ENCODE peak calls at places on chromosomes 1 and 21, in nine cellular contexts. S is ascending aorta; N is activated CD8-positive, alpha-beta T cell treated with anti-CD3 and anti-CD28 coated beads for 36 hours; Z is coronary artery; I is tibial artery; R is kidney epithelial cell; A is BE2C; H is A549; Y is breast epithelium. F is an unnamed sample.

GRCh38 chr1:161185732-161186311 is 8.5 kb upstream of the B4GALT3 start:
- DNase-seq in Z (no peak), Y (no peak), I (peak), S (no peak), A (no peak), N (no peak), R (no peak), H (no peak), F (no peak)

GRCh38 chr21:45276620-45277019 is 11.1 kb downstream of the POFUT2 start:
- DNase-seq in R (no peak), A (no peak), S (peak), H (no peak), Y (no peak), N (no peak), I (peak), Z (peak), F (no peak)

GRCh38 chr1:174131032-174131638 is 28.2 kb upstream of the RABGAP1L start:
- DNase-seq in S (no peak), Y (no peak), I (no peak), H (no peak), R (no peak), Z (no peak), N (no peak), A (no peak), F (no peak)

GRCh38 chr21:29152936-29153335 is 22.5 kb downstream of the MAP3K7CL start:
- DNase-seq in H (no peak), Y (peak), N (no peak), R (no peak), I (no peak), A (no peak), S (no peak), Z (no peak), F (no peak)

GRCh38 chr1:199422206-199422605 is 605.3 kb upstream of the NR5A2 start:
- DNase-seq in Y (no peak), A (peak), N (no peak), H (no peak), I (no peak), R (no peak), S (no peak), Z (no peak), F (no peak)

GRCh38 chr1:173573596-173573995 is 29.3 kb downstream of the SLC9C2 start:
- DNase-seq in Y (no peak), I (no peak), H (peak), S (no peak), R (no peak), A (no peak), N (no peak), Z (no peak), F (no peak)

GRCh38 chr1:25616932-25617625 is 488 bp downstream of the MAN1C1 start:
- DNase-seq in R (no peak), Y (no peak), S (no peak), N (peak), H (no peak), I (no peak), Z (no peak), A (peak), F (no peak)

GRCh38 chr1:202625416-202626360 is 84.6 kb downstream of the SYT2 start:
- DNase-seq in Z (no peak), N (peak), I (peak), A (peak), R (peak), H (peak), S (peak), Y (peak), F (no peak)

GRCh38 chr1:153777648-153778047 is 2.4 kb downstream of the SLC27A3 start:
- DNase-seq in Z (no peak), N (no peak), I (peak), A (no peak), S (peak), Y (no peak), H (no peak), R (no peak), F (no peak)

GRCh38 chr1:157829210-157829609 is 9.3 kb upstream of the FCRL1 start:
- DNase-seq in H (no peak), S (no peak), I (no peak), Y (no peak), Z (no peak), N (no peak), R (no peak), A (no peak), F (no peak)

GRCh38 chr1:162256287-162256686 is 120.4 kb downstream of the SPATA46 start:
- DNase-seq in I (no peak), Z (no peak), H (no peak), R (no peak), Y (peak), S (no peak), N (no peak), A (no peak), F (no peak)

GRCh38 chr1:235468970-235469369 is 35.3 kb downstream of the B3GALNT2 start:
- DNase-seq in H (peak), A (no peak), N (no peak), R (peak), Y (no peak), I (no peak), Z (no peak), S (no peak), F (no peak)
- TF ChIP-seq CTCF in H (no peak), A (no peak), N (no peak), R (peak), Y (peak), I (no peak), Z (no peak), S (no peak), F (no peak)

DNA sequence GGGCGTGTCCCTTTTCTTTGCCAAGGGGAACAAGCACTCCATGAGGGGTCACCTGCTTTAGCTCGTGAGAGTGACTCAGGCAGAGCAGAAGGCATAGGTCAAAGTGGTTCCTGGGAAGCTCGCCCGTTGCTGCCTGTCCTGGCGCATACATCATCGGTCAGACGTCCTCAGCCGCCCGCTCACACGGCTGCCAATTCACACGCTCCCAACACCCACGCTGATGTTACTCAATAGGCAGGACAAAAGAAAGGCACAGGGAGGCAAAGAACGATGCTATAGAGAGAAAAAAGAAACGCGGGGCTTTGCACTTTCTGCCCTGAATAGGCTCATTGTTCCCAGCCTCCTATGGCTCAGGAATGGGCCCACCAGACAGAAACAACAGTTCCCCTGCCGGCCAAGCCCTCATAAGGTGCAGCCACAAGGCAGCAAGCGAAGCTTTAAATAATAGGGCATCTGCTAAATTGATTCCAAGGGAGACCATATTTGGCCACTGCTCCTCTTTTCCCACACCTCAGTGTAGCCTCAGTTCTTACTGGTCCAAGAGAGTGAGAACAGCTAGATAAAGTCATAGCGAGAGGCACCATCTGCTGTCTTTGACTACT is 38.7 kb downstream of the VTCN1 start:
- DNase-seq in S (no peak), R (no peak), H (no peak), I (no peak), Y (peak), Z (no peak), A (no peak), N (no peak), F (no peak)
- TF ChIP-seq CTCF in S (no peak), R (no peak), H (no peak), I (no peak), Y (no peak), Z (no peak), A (no peak), N (no peak), F (no peak)

GRCh38 chr21:15483138-15483780 is 246.5 kb upstream of the USP25 start:
- DNase-seq in H (peak), N (peak), Z (peak), R (peak), I (peak), Y (peak), S (peak), A (peak), F (peak)
- TF ChIP-seq CTCF in H (peak), N (peak), Z (peak), R (peak), I (peak), Y (peak), S (peak), A (peak), F (peak)

DNA sequence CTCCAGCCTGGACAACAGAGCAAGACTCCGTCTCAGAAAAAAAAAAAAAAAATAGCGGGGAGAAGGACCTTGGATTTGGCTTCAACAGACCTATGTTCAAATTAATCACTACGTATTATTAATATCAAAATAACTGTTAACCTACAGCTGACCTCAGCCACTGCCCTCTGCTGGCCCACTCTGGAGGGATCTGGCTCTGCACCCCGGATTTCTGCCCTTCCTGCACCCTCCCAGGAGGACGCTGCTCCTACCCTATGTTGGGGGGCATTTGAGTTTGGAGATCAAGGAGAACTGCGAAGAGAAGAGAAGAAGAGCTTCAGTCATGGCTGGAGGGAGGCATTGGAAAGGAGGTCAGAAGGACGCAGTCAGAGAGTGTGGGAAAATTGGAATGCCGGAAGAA is 96.7 kb downstream of the PSMG1 start:
- DNase-seq in I (no peak), Y (no peak), S (peak), H (no peak), A (no peak), R (no peak), N (no peak), Z (peak), F (no peak)
- TF ChIP-seq CTCF in I (no peak), Y (no peak), S (peak), H (peak), A (peak), R (peak), N (no peak), Z (no peak), F (no peak)

GRCh38 chr1:47868348-47868676 is 128.9 kb downstream of the TRABD2B start:
- DNase-seq in Y (no peak), N (no peak), A (no peak), R (no peak), H (no peak), I (peak), S (no peak), Z (no peak), F (no peak)
- TF ChIP-seq CTCF in Y (no peak), N (no peak), A (no peak), R (no peak), H (no peak), I (no peak), S (no peak), Z (no peak), F (no peak)

F was measured in omental fat pad.